ENCODE peak calls at places on chromosomes 1 and 21, in eight cellular contexts. N is GM23338, Q is uterus, F is gastrocnemius medialis, U is upper lobe of right lung, A is pancreas, Y is RWPE1, V is mesendoderm. P is an unnamed sample.

GRCh38 chr1:147076442-147076841 is 95.8 kb downstream of the PRKAB2 start:
- DNase-seq in N (no peak), Q (no peak), F (no peak), U (no peak), A (no peak), Y (no peak), V (no peak), P (no peak)

GRCh38 chr1:79259390-79260336 is 253.1 kb upstream of the ADGRL4 start:
- DNase-seq in N (peak; percentile 62), Q (no peak), F (no peak), U (no peak), A (no peak), Y (peak; percentile 42), V (peak; percentile 36), P (no peak)

GRCh38 chr21:45330851-45331261 is 43.2 kb upstream of the POFUT2 start:
- DNase-seq in N (no peak), Q (no peak), F (no peak), U (peak; percentile 58), A (no peak), Y (no peak), V (no peak), P (no peak)

GRCh38 chr1:100387644-100388350 is 35.5 kb downstream of the CDC14A start:
- DNase-seq in N (no peak), Q (no peak), F (no peak), U (no peak), A (no peak), Y (no peak), V (peak; percentile 41), P (no peak)

GRCh38 chr1:95554408-95554807 is 320.4 kb downstream of the RWDD3 start:
- DNase-seq in N (no peak), Q (no peak), F (no peak), U (no peak), A (no peak), Y (no peak), V (no peak), P (no peak)

GRCh38 chr1:171221665-171222591 is 26.4 kb upstream of the FMO1 start:
- DNase-seq in N (no peak), Q (no peak), F (no peak), U (no peak), A (no peak), Y (no peak), V (peak; percentile 34), P (no peak)

GRCh38 chr1:199297901-199298300 is 659.1 kb downstream of the PTPRC start:
- DNase-seq in N (no peak), Q (no peak), F (no peak), U (no peak), A (no peak), Y (no peak), V (no peak), P (no peak)

GRCh38 chr1:41898191-41898713 is 20.5 kb downstream of the HIVEP3 start:
- DNase-seq in N (no peak), Q (peak; percentile 47), F (no peak), U (no peak), A (no peak), Y (no peak), V (peak; percentile 51), P (no peak)

GRCh38 chr1:62746086-62746808 is 37.7 kb upstream of the ATG4C start:
- DNase-seq in N (peak; percentile 65), Q (no peak), F (no peak), U (no peak), A (no peak), Y (peak; percentile 32), V (peak; percentile 37), P (no peak)

GRCh38 chr1:81844477-81844876 is 43.7 kb downstream of the ADGRL2 start:
- DNase-seq in N (no peak), Q (no peak), F (no peak), U (no peak), A (no peak), Y (no peak), V (no peak), P (no peak)

GRCh38 chr21:41864311-41865001 is 14.7 kb downstream of the PRDM15 start:
- DNase-seq in N (no peak), Q (no peak), F (no peak), U (peak; percentile 31), A (no peak), Y (no peak), V (no peak), P (no peak)
- H3K27ac ChIP-seq in N (no peak overlapping the region), Q (no peak overlapping the region), F (no peak overlapping the region), U (no peak overlapping the region), A (no peak overlapping the region), Y (peak overlapping the region; percentile 40), V (no peak overlapping the region), P (no peak overlapping the region)

GRCh38 chr1:233328661-233329498 is 1.4 kb downstream of the MAP3K21 start:
- DNase-seq in N (no peak), Q (no peak), F (no peak), U (peak; percentile 72), A (peak; percentile 77), Y (peak; percentile 12), V (peak; percentile 35), P (no peak)

GRCh38 chr1:233327938-233328660 is 575 bp downstream of the MAP3K21 start:
- DNase-seq in N (peak; percentile 65), Q (no peak), F (no peak), U (peak; percentile 78), A (peak; percentile 81), Y (peak; percentile 17), V (peak; percentile 60), P (peak; percentile 16)

GRCh38 chr1:233334092-233334491 is 6.6 kb downstream of the MAP3K21 start:
- DNase-seq in N (peak; percentile 38), Q (no peak), F (no peak), U (no peak), A (no peak), Y (no peak), V (no peak), P (no peak)

GRCh38 chr1:233326995-233327937 is at the start of gene MAP3K21:
- DNase-seq in N (peak; percentile 98), Q (peak; percentile 61), F (peak; percentile 48), U (peak; percentile 99), A (peak; percentile 96), Y (peak; percentile 90), V (peak; percentile 97), P (peak; percentile 46)

GRCh38 chr1:233331676-233332519 is 4.4 kb downstream of the MAP3K21 start:
- DNase-seq in N (no peak), Q (no peak), F (no peak), U (no peak), A (no peak), Y (no peak), V (no peak), P (no peak)
- H3K27ac ChIP-seq in N (no peak overlapping the region), Q (no peak overlapping the region), F (no peak overlapping the region), U (no peak overlapping the region), A (no peak overlapping the region), Y (no peak overlapping the region), V (no peak overlapping the region), P (no peak overlapping the region)

GRCh38 chr1:207025144-207025880 is 7.2 kb downstream of the C1orf116 start:
- DNase-seq in N (peak; percentile 65), Q (no peak), F (no peak), U (peak; percentile 74), A (no peak), Y (no peak), V (peak; percentile 89), P (no peak)
- H3K27ac ChIP-seq in N (no peak overlapping the region), Q (no peak overlapping the region), F (no peak overlapping the region), U (peak overlapping the region; percentile 81), A (peak overlapping the region; percentile 82), Y (peak overlapping the region; percentile 97), V (no peak overlapping the region), P (no peak overlapping the region)

DNA sequence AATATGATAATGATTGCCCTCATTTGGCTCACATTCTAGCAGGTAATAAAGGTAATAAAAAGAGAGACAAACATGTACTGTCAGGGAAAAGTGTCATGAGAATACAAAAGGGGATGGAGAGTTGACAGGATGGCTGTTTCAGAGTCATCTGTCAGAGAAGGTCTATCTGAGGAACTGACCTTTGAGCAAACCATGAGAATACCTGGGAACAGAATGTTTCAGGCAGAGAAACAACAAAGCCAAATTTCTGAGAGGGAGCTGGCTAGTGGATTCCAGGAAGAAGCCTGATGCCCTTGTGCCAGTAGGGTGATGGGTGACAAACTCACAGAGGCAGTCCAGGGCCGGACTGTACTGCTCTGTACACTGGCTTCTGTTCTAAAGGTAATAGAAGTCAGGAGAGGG is 107.2 kb downstream of the C1orf21 start:
- DNase-seq in N (no peak), Q (no peak), F (peak; percentile 90), U (no peak), A (no peak), Y (no peak), V (no peak), P (no peak)
- H3K27ac ChIP-seq in N (no peak overlapping the region), Q (no peak overlapping the region), F (peak overlapping the region; percentile 96), U (no peak overlapping the region), A (no peak overlapping the region), Y (no peak overlapping the region), V (no peak overlapping the region), P (no peak overlapping the region)

GRCh38 chr1:94539496-94539895 is 2.1 kb downstream of the F3 start:
- DNase-seq in N (no peak), Q (no peak), F (no peak), U (no peak), A (no peak), Y (no peak), V (no peak), P (no peak)

GRCh38 chr1:94542088-94542671 is 621 bp upstream of the F3 start:
- DNase-seq in N (peak; percentile 36), Q (peak; percentile 62), F (peak; percentile 49), U (peak; percentile 70), A (peak; percentile 70), Y (no peak), V (peak; percentile 33), P (no peak)

GRCh38 chr1:94538243-94538827 is 3.2 kb downstream of the F3 start:
- DNase-seq in N (peak; percentile 38), Q (no peak), F (no peak), U (no peak), A (no peak), Y (no peak), V (peak; percentile 53), P (no peak)

GRCh38 chr1:94541175-94542087 is at the start of gene F3:
- DNase-seq in N (peak; percentile 89), Q (peak; percentile 91), F (peak; percentile 77), U (peak; percentile 97), A (peak; percentile 98), Y (peak; percentile 93), V (peak; percentile 88), P (peak; percentile 32)

GRCh38 chr1:94540440-94541174 is 952 bp downstream of the F3 start:
- DNase-seq in N (peak; percentile 27), Q (no peak), F (no peak), U (no peak), A (no peak), Y (no peak), V (no peak), P (no peak)
- H3K27ac ChIP-seq in N (no peak overlapping the region), Q (peak overlapping the region; percentile 82), F (peak overlapping the region; percentile 80), U (peak overlapping the region; percentile 91), A (peak overlapping the region; percentile 86), Y (peak overlapping the region; percentile 97), V (no peak overlapping the region), P (peak overlapping the region; percentile 61)

DNA sequence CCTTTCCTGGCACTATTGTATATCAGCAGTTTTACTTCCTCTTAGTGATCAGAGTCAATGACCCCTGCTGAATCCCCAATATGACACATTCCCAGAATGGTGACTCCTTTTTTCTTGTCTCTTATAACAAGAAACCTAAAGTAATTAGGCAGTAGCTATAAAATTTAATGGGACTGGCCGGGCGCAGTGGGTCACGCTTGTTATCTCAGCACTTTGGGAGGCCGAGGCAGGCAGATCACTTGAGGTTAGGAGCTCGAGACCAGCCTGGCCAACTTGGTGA is 39.7 kb upstream of the CDC42BPA start:
- DNase-seq in N (no peak), Q (no peak), F (no peak), U (no peak), A (no peak), Y (no peak), V (no peak), P (no peak)
- H3K27ac ChIP-seq in N (peak overlapping the region; percentile 73), Q (no peak overlapping the region), F (peak overlapping the region; percentile 64), U (peak overlapping the region; percentile 76), A (no peak overlapping the region), Y (peak overlapping the region; percentile 86), V (no peak overlapping the region), P (peak overlapping the region; percentile 34)

P was measured in caudate nucleus.